ENCODE peak calls at places on chromosomes 3 and 15, in four cellular contexts. I, P, K and M are unnamed samples.
A peak's percentile ranks its signal among the peaks of the same experiment; 100 is the strongest.

GRCh38 chr3:58572634-58573230 is 4.5 kb downstream of the FAM107A start:
- DNase-seq in I (no peak), P (peak; percentile 28), K (no peak), M (no peak)

GRCh38 chr3:195885036-195885871 is 23.1 kb downstream of the TNK2 start:
- DNase-seq in I (no peak), K (peak; percentile 74), P (no peak), M (peak; percentile 78)

GRCh38 chr3:32176989-32177701 is 61.3 kb upstream of the CMTM8 start:
- DNase-seq in K (peak; percentile 23), P (peak; percentile 76), I (peak; percentile 57), M (no peak)

GRCh38 chr3:114929971-114930732 is 216.9 kb downstream of the ZBTB20 start:
- DNase-seq in K (no peak), P (peak; percentile 3), I (no peak), M (peak; percentile 36)

GRCh38 chr15:96887730-96888129 is 557.2 kb downstream of the NR2F2 start:
- DNase-seq in P (peak; percentile 67), K (no peak), I (no peak), M (no peak)

GRCh38 chr15:78120523-78120922 is 10.7 kb downstream of the CIB2 start:
- DNase-seq in I (no peak), P (no peak), K (no peak), M (no peak)

GRCh38 chr3:182036382-182036781 is 324.7 kb downstream of the SOX2 start:
- DNase-seq in P (no peak), I (no peak), K (no peak), M (no peak)

GRCh38 chr3:30756218-30756617 is 138.2 kb downstream of the GADL1 start:
- DNase-seq in P (no peak), K (no peak), I (no peak), M (no peak)

GRCh38 chr15:89654847-89655805 is at the start of gene KIF7:
- DNase-seq in P (peak; percentile 72), K (peak; percentile 27), I (no peak), M (no peak)

GRCh38 chr3:184260571-184261269 is 633 bp downstream of the CAMK2N2 start:
- DNase-seq in K (no peak), P (no peak), I (no peak), M (no peak)

GRCh38 chr3:125281411-125281810 is 68.9 kb upstream of the SLC12A8 start:
- DNase-seq in I (no peak), K (no peak), P (no peak), M (no peak)

GRCh38 chr3:187222801-187223200 is 25.5 kb downstream of the RTP1 start:
- DNase-seq in P (no peak), I (no peak), K (no peak), M (no peak)

GRCh38 chr3:39296197-39297077 is 16.6 kb upstream of the CX3CR1 start:
- DNase-seq in I (no peak), P (no peak), K (no peak), M (no peak)

GRCh38 chr3:126259411-126260391 is 79.3 kb upstream of the ALDH1L1 start:
- DNase-seq in K (peak; percentile 43), I (no peak), P (peak; percentile 45), M (no peak)

GRCh38 chr3:76063019-76063418 is 277.7 kb upstream of the ZNF717 start:
- DNase-seq in K (no peak), I (no peak), P (peak; percentile 79), M (no peak)

GRCh38 chr3:52150357-52150756 is 3.9 kb downstream of the POC1A start:
- DNase-seq in I (no peak), P (no peak), K (no peak), M (no peak)

GRCh38 chr15:63264685-63265302 is 12.6 kb upstream of the APH1B start:
- DNase-seq in I (no peak), P (no peak), K (no peak), M (no peak)

GRCh38 chr3:120821426-120821825 is 78.9 kb downstream of the GTF2E1 start:
- DNase-seq in K (no peak), I (no peak), P (no peak), M (no peak)

GRCh38 chr3:191334359-191334893 is 4.1 kb upstream of the UTS2B start:
- DNase-seq in I (no peak), K (no peak), P (no peak), M (no peak)

GRCh38 chr3:128969993-128970740 is 23.7 kb downstream of the CFAP92 start:
- DNase-seq in P (peak; percentile 64), K (peak; percentile 50), I (peak; percentile 61), M (peak; percentile 50)

GRCh38 chr3:139676634-139677197 is 1.1 kb downstream of the NMNAT3 start:
- DNase-seq in I (no peak), P (no peak), K (no peak), M (no peak)

GRCh38 chr3:146274833-146275232 is 23.9 kb upstream of the PLSCR4 start:
- DNase-seq in K (no peak), P (peak; percentile 50), I (no peak), M (no peak)

GRCh38 chr3:171458056-171458856 is 1.9 kb downstream of the TNIK start:
- DNase-seq in K (peak; percentile 68), I (peak; percentile 44), P (no peak), M (no peak)

GRCh38 chr3:153572654-153573053 is 410.6 kb downstream of the RAP2B start:
- DNase-seq in K (no peak), P (no peak), I (no peak), M (no peak)

GRCh38 chr15:40046721-40047412 is 7.9 kb upstream of the SRP14 start:
- DNase-seq in P (peak; percentile 90), I (no peak), K (no peak), M (no peak)

GRCh38 chr3:133209871-133210550 is 171.8 kb downstream of the TMEM108 start:
- DNase-seq in I (no peak), K (no peak), P (peak; percentile 53), M (no peak)

GRCh38 chr15:38308797-38309196 is 56.2 kb downstream of the SPRED1 start:
- DNase-seq in I (no peak), P (peak; percentile 10), K (no peak), M (no peak)

GRCh38 chr3:125375950-125376679 is 990 bp upstream of the ZNF148 start:
- DNase-seq in P (peak; percentile 81), I (no peak), K (no peak), M (no peak)